ENCODE peak calls at places on chromosomes 5 and 9, in seven cellular contexts. R is mesendoderm, Z is IMR-90, G is H9, X is trophoblast cell, L is neuronal stem cell, B is H1. Q is an unnamed sample.
A peak's percentile ranks its signal among the peaks of the same experiment; 100 is the strongest.

GRCh38 chr5:83470920-83471404 is 582 bp upstream of the VCAN start:
- DNase-seq in B (peak; percentile 72), L (no peak), G (no peak), R (peak; percentile 62), Z (no peak), X (no peak), Q (peak; percentile 43)

GRCh38 chr9:72951520-72952393 is 1.1 kb downstream of the ALDH1A1 start:
- DNase-seq in Z (no peak), L (no peak), R (no peak), B (no peak), X (peak; percentile 8), G (no peak), Q (no peak)

GRCh38 chr5:387491-388265 is 55.3 kb upstream of the EXOC3 start:
- DNase-seq in B (no peak), G (no peak), X (peak; percentile 21), L (no peak), Z (no peak), R (no peak), Q (no peak)

GRCh38 chr9:114633452-114634089 is 22.5 kb downstream of the TMEM268 start:
- DNase-seq in G (no peak), R (no peak), X (no peak), Z (no peak), L (no peak), B (no peak), Q (no peak)

GRCh38 chr5:5014836-5015235 is 125.3 kb upstream of the ADAMTS16 start:
- DNase-seq in Z (no peak), X (no peak), L (peak; percentile 57), G (no peak), B (no peak), R (peak; percentile 44), Q (no peak)

GRCh38 chr5:37771203-37771611 is 68.6 kb downstream of the GDNF start:
- DNase-seq in G (no peak), B (no peak), L (no peak), R (no peak), Z (no peak), X (peak; percentile 78), Q (peak; percentile 80)

GRCh38 chr5:81694726-81695125 is 56.2 kb downstream of the SSBP2 start:
- DNase-seq in X (peak; percentile 14), B (no peak), Z (no peak), G (no peak), L (no peak), R (no peak), Q (no peak)

GRCh38 chr5:42506662-42507061 is 83.4 kb downstream of the GHR start:
- DNase-seq in G (no peak), Z (no peak), L (no peak), R (no peak), X (no peak), B (no peak), Q (no peak)

GRCh38 chr5:119382167-119382566 is 26.3 kb downstream of the TNFAIP8 start:
- DNase-seq in Z (peak; percentile 94), B (no peak), G (no peak), L (no peak), X (peak; percentile 36), R (no peak), Q (peak; percentile 96)

GRCh38 chr5:150119421-150120061 is 33.2 kb upstream of the CSF1R start:
- DNase-seq in G (no peak), R (no peak), X (no peak), B (no peak), Z (no peak), L (no peak), Q (no peak)

GRCh38 chr5:170571331-170571731 is 67.5 kb downstream of the KCNIP1 start:
- DNase-seq in G (no peak), B (no peak), Z (peak; percentile 52), X (peak; percentile 16), L (no peak), R (peak; percentile 40), Q (peak; percentile 86)

GRCh38 chr5:178123987-178124925 is 6.6 kb upstream of the RMND5B start:
- DNase-seq in Z (no peak), R (no peak), X (peak; percentile 88), G (no peak), L (no peak), B (no peak), Q (no peak)

GRCh38 chr9:93954436-93955355 is at the start of gene BARX1:
- DNase-seq in G (peak; percentile 53), Z (no peak), X (peak; percentile 39), R (no peak), L (no peak), B (peak; percentile 79), Q (no peak)

GRCh38 chr9:93952784-93953491 is 2.2 kb downstream of the BARX1 start:
- DNase-seq in Z (no peak), R (peak; percentile 55), G (peak; percentile 48), X (no peak), B (peak; percentile 65), L (no peak), Q (no peak)

GRCh38 chr9:93953492-93954435 is 1.4 kb downstream of the BARX1 start:
- DNase-seq in L (no peak), G (peak; percentile 55), Z (no peak), B (peak; percentile 65), X (no peak), R (no peak), Q (no peak)

GRCh38 chr9:93956183-93956784 is 1.1 kb upstream of the BARX1 start:
- DNase-seq in Z (no peak), B (no peak), R (no peak), L (no peak), X (no peak), G (no peak), Q (no peak)

DNA sequence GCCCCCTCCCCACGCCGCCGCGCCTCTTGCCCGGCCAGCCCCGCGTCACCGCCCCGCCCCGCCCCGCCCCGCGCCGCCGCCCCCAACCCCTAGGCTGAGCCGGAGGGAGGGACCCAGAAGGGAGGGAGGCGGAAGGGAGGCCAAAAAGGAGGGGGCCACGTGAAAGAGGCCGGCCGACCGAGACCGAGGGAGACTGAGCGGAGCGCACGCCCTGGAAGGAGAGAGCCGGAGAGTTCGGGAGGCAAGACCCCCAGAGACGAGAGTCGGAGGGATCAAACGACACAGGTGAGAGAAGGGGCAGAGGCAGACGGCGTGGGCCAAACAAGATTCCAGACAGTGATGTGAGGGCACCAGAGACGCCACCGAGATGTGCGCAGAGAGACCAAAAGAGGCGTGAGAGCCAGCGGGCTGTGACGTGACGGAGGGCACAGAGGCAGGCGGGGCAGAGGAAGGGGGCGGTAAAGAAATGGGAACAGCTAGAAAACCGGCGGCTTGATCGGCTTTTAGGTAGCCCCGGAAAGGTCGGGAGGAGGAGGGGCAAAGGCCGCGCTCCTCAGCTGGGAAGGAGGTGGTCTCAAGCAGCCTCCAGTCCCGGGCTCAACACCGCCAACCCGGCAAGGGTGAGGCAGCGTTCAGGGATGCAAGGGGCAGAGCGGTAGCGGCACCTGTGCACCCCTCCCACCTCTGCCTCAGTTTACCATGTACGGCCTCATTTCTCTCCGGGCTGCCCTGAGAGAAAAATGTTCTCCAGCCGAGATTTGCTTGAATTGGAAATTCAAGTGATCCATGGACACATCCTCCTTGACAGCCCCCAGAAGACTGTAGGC is 414 bp upstream of the BARX1 start:
- DNase-seq in G (peak; percentile 84), L (no peak), R (peak; percentile 75), B (peak; percentile 79), X (no peak), Z (no peak), Q (no peak)
- H3K27me3 ChIP-seq in G (peaks cover 93% of the 10 kb centered on the region), L (peaks cover 97% of the 10 kb centered on the region), R (peaks cover 74% of the 10 kb centered on the region), B (peaks cover 97% of the 10 kb centered on the region), X (peaks cover 97% of the 10 kb centered on the region), Z (peaks cover 96% of the 10 kb centered on the region), Q (peaks cover 95% of the 10 kb centered on the region)

GRCh38 chr5:79806741-79807140 is 117.1 kb downstream of the CMYA5 start:
- DNase-seq in X (no peak), R (peak; percentile 26), L (no peak), G (no peak), Z (no peak), B (no peak), Q (peak; percentile 1)

GRCh38 chr5:79811081-79811480 is 121.4 kb downstream of the CMYA5 start:
- DNase-seq in Z (no peak), X (no peak), G (no peak), L (no peak), B (no peak), R (no peak), Q (no peak)

GRCh38 chr5:79811904-79812303 is 122.3 kb downstream of the CMYA5 start:
- DNase-seq in L (no peak), G (no peak), B (no peak), Z (no peak), R (no peak), X (no peak), Q (no peak)

DNA sequence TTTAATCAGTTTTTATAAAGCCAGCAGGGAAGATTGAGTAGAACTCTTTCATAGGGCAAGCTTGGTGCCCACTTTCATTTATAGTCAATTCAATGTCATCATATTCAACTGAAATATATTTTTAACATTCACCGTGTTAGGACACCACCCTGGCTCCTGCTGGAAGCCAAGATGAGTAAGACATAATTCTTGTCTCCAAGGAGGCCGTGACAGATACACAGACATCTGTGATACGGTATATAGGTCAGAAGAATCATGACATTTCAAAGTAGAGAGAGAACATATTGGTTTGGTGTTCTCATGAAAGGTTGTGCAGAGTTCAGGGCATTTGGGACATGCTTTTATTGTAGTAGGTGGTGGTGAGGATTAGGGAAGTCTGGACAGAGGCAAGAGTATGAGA is 120.1 kb downstream of the CMYA5 start:
- DNase-seq in Z (no peak), R (no peak), G (no peak), X (no peak), B (no peak), L (no peak), Q (no peak)
- H2BK120ac ChIP-seq in Z (no peak overlapping the region), R (no peak overlapping the region), G (no peak overlapping the region), X (no peak overlapping the region), B (no peak overlapping the region), L (no peak overlapping the region), Q (no peak overlapping the region)

GRCh38 chr5:78345485-78345884 is 14.9 kb upstream of the SCAMP1 start:
- DNase-seq in Z (peak; percentile 68), L (no peak), X (no peak), B (no peak), G (no peak), R (no peak), Q (peak; percentile 4)
- H3K27me3 ChIP-seq in Z (no peaks in the 10 kb centered on the region), L (no peaks in the 10 kb centered on the region), X (no peaks in the 10 kb centered on the region), B (peaks cover 26% of the 10 kb centered on the region), G (peaks cover 15% of the 10 kb centered on the region), R (peaks cover 4% of the 10 kb centered on the region), Q (no peaks in the 10 kb centered on the region)

GRCh38 chr5:124195416-124195815 is 551.0 kb downstream of the ZNF608 start:
- DNase-seq in X (peak; percentile 9), G (no peak), L (no peak), Z (no peak), B (no peak), R (no peak), Q (no peak)
- H2BK120ac ChIP-seq in X (no peak overlapping the region), G (no peak overlapping the region), L (no peak overlapping the region), Z (no peak overlapping the region), B (no peak overlapping the region), R (no peak overlapping the region), Q (no peak overlapping the region)

GRCh38 chr5:126450895-126451294 is 27.7 kb downstream of the GRAMD2B start:
- DNase-seq in R (no peak), X (no peak), Z (no peak), G (no peak), B (no peak), L (no peak), Q (no peak)
- H3K27me3 ChIP-seq in R (no peaks in the 10 kb centered on the region), X (no peaks in the 10 kb centered on the region), Z (no peaks in the 10 kb centered on the region), G (no peaks in the 10 kb centered on the region), B (no peaks in the 10 kb centered on the region), L (no peaks in the 10 kb centered on the region), Q (no peaks in the 10 kb centered on the region)